ENCODE peak calls at places on chromosomes 13 and 19, in four cellular contexts. L, H, S and B are unnamed samples.

GRCh38 chr13:97004096-97004876 is 10.0 kb upstream of the OXGR1 start:
- DNase-seq in L (no peak), H (no peak), S (no peak), B (no peak)

GRCh38 chr19:35939307-35940077 is 3.3 kb downstream of the LRFN3 start:
- DNase-seq in L (no peak), H (no peak), S (no peak), B (no peak)

GRCh38 chr19:42488783-42489521 is 39.3 kb downstream of the CEACAM1 start:
- DNase-seq in L (no peak), H (no peak), S (no peak), B (no peak)

GRCh38 chr13:59318320-59318930 is 845.3 kb downstream of the DIAPH3 start:
- DNase-seq in L (peak), H (peak), S (peak), B (peak)

GRCh38 chr19:2800506-2800905 is 15.2 kb downstream of the THOP1 start:
- DNase-seq in L (no peak), H (no peak), S (no peak), B (no peak)

GRCh38 chr19:14686411-14686810 is 3.4 kb upstream of the ZNF333 start:
- DNase-seq in L (peak), H (no peak), S (peak), B (peak)

GRCh38 chr19:13022859-13023636 is 27.8 kb downstream of the NFIX start:
- DNase-seq in L (peak), H (peak), S (peak), B (peak)

GRCh38 chr19:18450934-18451836 is 13.3 kb upstream of the ISYNA1 start:
- DNase-seq in L (peak), H (no peak), S (peak), B (peak)

GRCh38 chr19:41175825-41176734 is 16.9 kb upstream of the CYP2S1 start:
- DNase-seq in L (peak), H (peak), S (peak), B (no peak)

GRCh38 chr13:29465741-29466293 is 129.7 kb downstream of the SLC7A1 start:
- DNase-seq in L (no peak), H (no peak), S (peak), B (no peak)

GRCh38 chr13:103039183-103039582 is 27.0 kb downstream of the SLC10A2 start:
- DNase-seq in L (no peak), H (no peak), S (no peak), B (no peak)

GRCh38 chr13:46235259-46235658 is 23.5 kb downstream of the LRRC63 start:
- DNase-seq in L (no peak), H (no peak), S (no peak), B (no peak)

GRCh38 chr19:16143399-16144215 is at the start of gene HSH2D:
- DNase-seq in L (peak), H (no peak), S (peak), B (peak)

GRCh38 chr13:44104969-44105368 is 225.3 kb downstream of the LACC1 start:
- DNase-seq in L (no peak), H (no peak), S (no peak), B (no peak)

GRCh38 chr13:33015275-33015674 is 948 bp upstream of the KL start:
- DNase-seq in L (peak), H (no peak), S (no peak), B (no peak)

GRCh38 chr19:30053558-30053957 is 111.5 kb downstream of the URI1 start:
- DNase-seq in L (no peak), H (no peak), S (no peak), B (no peak)

GRCh38 chr13:109226631-109227030 is 559.8 kb downstream of the IRS2 start:
- DNase-seq in L (no peak), H (no peak), S (no peak), B (no peak)

GRCh38 chr13:35599385-35599784 is 122.9 kb upstream of the MAB21L1 start:
- DNase-seq in L (no peak), H (no peak), S (no peak), B (no peak)

GRCh38 chr13:28415994-28416411 is 78.9 kb downstream of the FLT1 start:
- DNase-seq in L (no peak), H (no peak), S (no peak), B (no peak)

GRCh38 chr19:13781547-13781946 is 7.3 kb downstream of the C19orf53 start:
- DNase-seq in L (peak), H (peak), S (peak), B (no peak)

GRCh38 chr19:4144666-4145261 is 8.7 kb upstream of the CREB3L3 start:
- DNase-seq in L (no peak), H (no peak), S (no peak), B (no peak)

GRCh38 chr19:55081773-55082022 is 6.0 kb downstream of the EPS8L1 start:
- DNase-seq in L (no peak), H (no peak), S (no peak), B (no peak)

GRCh38 chr19:40724848-40725247 is 7.9 kb downstream of the ITPKC start:
- DNase-seq in L (no peak), H (no peak), S (no peak), B (no peak)

GRCh38 chr13:110542311-110542796 is 19.2 kb downstream of the RAB20 start:
- DNase-seq in L (no peak), H (no peak), S (no peak), B (no peak)

GRCh38 chr19:5397804-5398692 is 57.2 kb upstream of the ZNRF4 start:
- DNase-seq in L (peak), H (no peak), S (no peak), B (no peak)

GRCh38 chr13:100300708-100301107 is 211.8 kb downstream of the PCCA start:
- DNase-seq in L (no peak), H (no peak), S (no peak), B (no peak)

GRCh38 chr19:38869836-38870607 is 8.1 kb downstream of the RINL start:
- DNase-seq in L (peak), H (no peak), S (peak), B (peak)

GRCh38 chr19:35436477-35437141 is 11.4 kb upstream of the FFAR2 start:
- DNase-seq in L (no peak), H (peak), S (peak), B (no peak)

GRCh38 chr19:7718668-7719067 is 13.2 kb downstream of the CLEC4G start:
- DNase-seq in L (no peak), H (no peak), S (no peak), B (no peak)

GRCh38 chr13:110593430-110594130 is 21.8 kb upstream of the NAXD start:
- DNase-seq in L (no peak), H (no peak), S (peak), B (peak)

GRCh38 chr19:15337202-15337601 is 4.9 kb upstream of the BRD4 start:
- DNase-seq in L (no peak), H (no peak), S (no peak), B (no peak)

GRCh38 chr19:1468274-1469199 is 10.5 kb downstream of the C19orf25 start:
- DNase-seq in L (peak), H (no peak), S (no peak), B (no peak)

GRCh38 chr13:56975647-56976046 is 165.1 kb upstream of the PRR20A start:
- DNase-seq in L (no peak), H (no peak), S (no peak), B (no peak)

GRCh38 chr19:13012690-13013608 is 17.7 kb downstream of the NFIX start:
- DNase-seq in L (peak), H (no peak), S (peak), B (no peak)

GRCh38 chr13:19345916-19346422 is 164.3 kb upstream of the TUBA3C start:
- DNase-seq in L (no peak), H (no peak), S (no peak), B (no peak)